ENCODE peak calls at places on chromosomes 11 and 22, in ten cellular contexts. One of them, this sample, is unnamed.

GRCh38 chr11:61609000-61609969 is 28.4 kb upstream of the SYT7 start:
- DNase-seq in stomach: no peak
- DNase-seq in SK-N-SH: no peak
- DNase-seq in transverse colon: peak
- DNase-seq in sigmoid colon: no peak
- DNase-seq in HCT116: no peak
- DNase-seq in prostate gland: peak
- DNase-seq in breast epithelium: no peak
- DNase-seq in suprapubic skin: no peak
- DNase-seq in spleen: no peak
- DNase-seq in this sample: no peak

GRCh38 chr11:12232819-12233601 is 122.6 kb downstream of the MICAL2 start:
- DNase-seq in sigmoid colon: no peak
- DNase-seq in HCT116: peak
- DNase-seq in breast epithelium: no peak
- DNase-seq in transverse colon: no peak
- DNase-seq in SK-N-SH: no peak
- DNase-seq in stomach: no peak
- DNase-seq in suprapubic skin: no peak
- DNase-seq in prostate gland: no peak
- DNase-seq in spleen: no peak
- DNase-seq in this sample: no peak

GRCh38 chr11:473975-474785 is 24.1 kb downstream of the PTDSS2 start:
- DNase-seq in sigmoid colon: no peak
- DNase-seq in stomach: no peak
- DNase-seq in transverse colon: no peak
- DNase-seq in breast epithelium: no peak
- DNase-seq in HCT116: no peak
- DNase-seq in suprapubic skin: no peak
- DNase-seq in SK-N-SH: no peak
- DNase-seq in prostate gland: no peak
- DNase-seq in spleen: no peak
- DNase-seq in this sample: no peak

GRCh38 chr11:45662665-45663485 is 2.5 kb downstream of the CHST1 start:
- DNase-seq in stomach: no peak
- DNase-seq in suprapubic skin: no peak
- DNase-seq in sigmoid colon: peak
- DNase-seq in HCT116: no peak
- DNase-seq in breast epithelium: no peak
- DNase-seq in spleen: peak
- DNase-seq in transverse colon: no peak
- DNase-seq in SK-N-SH: peak
- DNase-seq in prostate gland: no peak
- DNase-seq in this sample: no peak

GRCh38 chr11:12712132-12712531 is 37.9 kb downstream of the TEAD1 start:
- DNase-seq in sigmoid colon: no peak
- DNase-seq in SK-N-SH: no peak
- DNase-seq in breast epithelium: no peak
- DNase-seq in suprapubic skin: no peak
- DNase-seq in transverse colon: no peak
- DNase-seq in prostate gland: no peak
- DNase-seq in HCT116: no peak
- DNase-seq in spleen: no peak
- DNase-seq in stomach: no peak
- DNase-seq in this sample: no peak

GRCh38 chr22:24473278-24473677 is 21.9 kb upstream of the UPB1 start:
- DNase-seq in prostate gland: no peak
- DNase-seq in transverse colon: no peak
- DNase-seq in sigmoid colon: no peak
- DNase-seq in spleen: no peak
- DNase-seq in suprapubic skin: no peak
- DNase-seq in SK-N-SH: no peak
- DNase-seq in HCT116: no peak
- DNase-seq in breast epithelium: no peak
- DNase-seq in stomach: no peak
- DNase-seq in this sample: peak

GRCh38 chr22:48943567-48944432 is 883.9 kb downstream of the BRD1 start:
- DNase-seq in prostate gland: no peak
- DNase-seq in stomach: peak
- DNase-seq in breast epithelium: peak
- DNase-seq in suprapubic skin: peak
- DNase-seq in transverse colon: peak
- DNase-seq in HCT116: no peak
- DNase-seq in sigmoid colon: peak
- DNase-seq in spleen: peak
- DNase-seq in SK-N-SH: peak
- DNase-seq in this sample: no peak

GRCh38 chr11:80103149-80103859 is 662.5 kb upstream of the TENM4 start:
- DNase-seq in prostate gland: no peak
- DNase-seq in sigmoid colon: no peak
- DNase-seq in suprapubic skin: no peak
- DNase-seq in spleen: no peak
- DNase-seq in stomach: no peak
- DNase-seq in transverse colon: no peak
- DNase-seq in SK-N-SH: no peak
- DNase-seq in HCT116: no peak
- DNase-seq in breast epithelium: no peak
- DNase-seq in this sample: no peak

GRCh38 chr11:61826930-61827572 is 1.0 kb upstream of the FADS2 start:
- DNase-seq in HCT116: no peak
- DNase-seq in transverse colon: no peak
- DNase-seq in sigmoid colon: no peak
- DNase-seq in spleen: peak
- DNase-seq in SK-N-SH: peak
- DNase-seq in breast epithelium: no peak
- DNase-seq in stomach: no peak
- DNase-seq in prostate gland: no peak
- DNase-seq in suprapubic skin: no peak
- DNase-seq in this sample: peak

GRCh38 chr11:130881475-130882137 is 34.7 kb downstream of the SNX19 start:
- DNase-seq in suprapubic skin: no peak
- DNase-seq in SK-N-SH: no peak
- DNase-seq in HCT116: no peak
- DNase-seq in stomach: no peak
- DNase-seq in transverse colon: no peak
- DNase-seq in sigmoid colon: no peak
- DNase-seq in prostate gland: no peak
- DNase-seq in spleen: no peak
- DNase-seq in breast epithelium: no peak
- DNase-seq in this sample: no peak

GRCh38 chr22:44515779-44516178 is 17.7 kb upstream of the RTL6 start:
- DNase-seq in SK-N-SH: no peak
- DNase-seq in suprapubic skin: no peak
- DNase-seq in stomach: no peak
- DNase-seq in prostate gland: no peak
- DNase-seq in spleen: no peak
- DNase-seq in sigmoid colon: no peak
- DNase-seq in HCT116: no peak
- DNase-seq in breast epithelium: no peak
- DNase-seq in transverse colon: no peak
- DNase-seq in this sample: no peak

GRCh38 chr11:124823512-124824376 is 23.5 kb upstream of the MSANTD2 start:
- DNase-seq in transverse colon: no peak
- DNase-seq in suprapubic skin: no peak
- DNase-seq in sigmoid colon: no peak
- DNase-seq in HCT116: no peak
- DNase-seq in prostate gland: no peak
- DNase-seq in SK-N-SH: no peak
- DNase-seq in stomach: no peak
- DNase-seq in spleen: no peak
- DNase-seq in breast epithelium: no peak
- DNase-seq in this sample: no peak

GRCh38 chr11:130655308-130655707 is 206.9 kb downstream of the ADAMTS15 start:
- DNase-seq in suprapubic skin: no peak
- DNase-seq in transverse colon: no peak
- DNase-seq in stomach: no peak
- DNase-seq in HCT116: no peak
- DNase-seq in breast epithelium: no peak
- DNase-seq in SK-N-SH: no peak
- DNase-seq in spleen: no peak
- DNase-seq in prostate gland: no peak
- DNase-seq in sigmoid colon: no peak
- DNase-seq in this sample: no peak

GRCh38 chr11:61004841-61005240 is 33.4 kb downstream of the CD6 start:
- DNase-seq in breast epithelium: no peak
- DNase-seq in transverse colon: no peak
- DNase-seq in suprapubic skin: no peak
- DNase-seq in prostate gland: no peak
- DNase-seq in stomach: no peak
- DNase-seq in SK-N-SH: no peak
- DNase-seq in sigmoid colon: no peak
- DNase-seq in HCT116: no peak
- DNase-seq in spleen: no peak
- DNase-seq in this sample: no peak

DNA sequence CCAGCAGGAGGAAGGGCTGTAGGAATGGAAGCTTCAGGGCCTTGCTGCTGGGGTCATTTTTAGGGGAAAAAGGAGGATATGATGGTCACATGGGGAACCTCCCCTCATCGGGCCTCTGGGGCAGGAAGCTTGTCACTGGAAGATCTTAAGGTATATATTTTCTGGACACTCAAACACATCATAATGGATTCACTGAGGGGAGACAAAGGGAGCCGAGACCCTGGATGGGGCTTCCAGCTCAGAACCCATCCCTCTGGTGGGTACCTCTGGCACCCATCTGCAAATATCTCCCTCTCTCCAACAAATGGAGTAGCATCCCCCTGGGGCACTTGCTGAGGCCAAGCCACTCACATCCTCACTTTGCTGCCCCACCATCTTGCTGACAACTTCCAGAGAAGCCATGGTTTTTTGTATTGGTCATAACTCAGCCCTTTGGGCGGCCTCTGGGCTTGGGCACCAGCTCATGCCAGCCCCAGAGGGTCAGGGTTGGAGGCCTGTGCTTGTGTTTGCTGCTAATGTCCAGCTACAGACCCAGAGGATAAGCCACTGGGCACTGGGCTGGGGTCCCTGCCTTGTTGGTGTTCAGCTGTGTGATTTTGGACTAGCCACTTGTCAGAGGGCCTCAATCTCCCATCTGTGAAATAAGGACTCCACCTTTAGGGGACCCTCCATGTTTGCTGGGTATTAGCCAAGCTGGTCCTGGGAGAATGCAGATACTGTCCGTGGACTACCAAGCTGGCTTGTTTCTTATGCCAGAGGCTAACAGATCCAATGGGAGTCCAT is 14.1 kb downstream of the IL10RA start:
- DNase-seq in spleen: peak
- DNase-seq in SK-N-SH: no peak
- DNase-seq in stomach: no peak
- DNase-seq in transverse colon: no peak
- DNase-seq in suprapubic skin: peak
- DNase-seq in HCT116: no peak
- DNase-seq in prostate gland: no peak
- DNase-seq in sigmoid colon: no peak
- DNase-seq in breast epithelium: no peak
- DNase-seq in this sample: no peak
- H3K27ac ChIP-seq in spleen: peak
- H3K27ac ChIP-seq in SK-N-SH: no peak
- H3K27ac ChIP-seq in stomach: peak
- H3K27ac ChIP-seq in transverse colon: peak
- H3K27ac ChIP-seq in suprapubic skin: no peak
- H3K27ac ChIP-seq in HCT116: no peak
- H3K27ac ChIP-seq in prostate gland: no peak
- H3K27ac ChIP-seq in sigmoid colon: no peak
- H3K27ac ChIP-seq in breast epithelium: no peak
- H3K27ac ChIP-seq in this sample: no peak

DNA sequence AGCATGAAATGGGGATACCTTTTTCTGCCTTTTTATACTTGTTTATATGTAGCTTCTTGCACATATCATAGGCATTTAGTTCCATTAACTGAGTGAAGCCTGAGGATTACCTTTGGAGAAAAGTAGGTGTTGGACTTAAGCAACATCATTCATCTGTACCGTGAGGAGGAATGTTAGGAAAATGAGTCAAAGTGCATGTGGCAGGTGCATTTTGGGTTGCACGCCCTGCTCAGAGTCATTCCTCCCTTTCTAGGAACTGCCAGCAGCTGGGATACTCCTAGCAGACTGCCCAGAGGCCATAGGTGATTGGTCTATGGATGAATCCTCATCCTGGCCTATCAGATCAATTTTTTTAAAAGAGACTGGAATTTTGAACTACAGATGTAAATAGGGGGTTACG is 33.3 kb upstream of the BIRC3 start:
- DNase-seq in breast epithelium: no peak
- DNase-seq in stomach: no peak
- DNase-seq in prostate gland: no peak
- DNase-seq in HCT116: no peak
- DNase-seq in spleen: no peak
- DNase-seq in SK-N-SH: no peak
- DNase-seq in transverse colon: no peak
- DNase-seq in suprapubic skin: no peak
- DNase-seq in sigmoid colon: no peak
- DNase-seq in this sample: no peak
- TF ChIP-seq POLR2AphosphoS5 in breast epithelium: no peak
- TF ChIP-seq POLR2AphosphoS5 in stomach: no peak
- TF ChIP-seq POLR2AphosphoS5 in prostate gland: no peak
- TF ChIP-seq POLR2AphosphoS5 in HCT116: no peak
- TF ChIP-seq POLR2AphosphoS5 in spleen: no peak
- TF ChIP-seq POLR2AphosphoS5 in SK-N-SH: no peak
- TF ChIP-seq POLR2AphosphoS5 in transverse colon: no peak
- TF ChIP-seq POLR2AphosphoS5 in suprapubic skin: no peak
- TF ChIP-seq POLR2AphosphoS5 in sigmoid colon: no peak
- TF ChIP-seq POLR2AphosphoS5 in this sample: no peak

GRCh38 chr22:41801147-41801819 is 804 bp downstream of the CCDC134 start:
- DNase-seq in HCT116: no peak
- DNase-seq in prostate gland: no peak
- DNase-seq in stomach: no peak
- DNase-seq in transverse colon: no peak
- DNase-seq in breast epithelium: no peak
- DNase-seq in SK-N-SH: peak
- DNase-seq in sigmoid colon: no peak
- DNase-seq in suprapubic skin: no peak
- DNase-seq in spleen: no peak
- DNase-seq in this sample: no peak
- H3K27ac ChIP-seq in HCT116: peak
- H3K27ac ChIP-seq in prostate gland: peak
- H3K27ac ChIP-seq in stomach: peak
- H3K27ac ChIP-seq in transverse colon: peak
- H3K27ac ChIP-seq in breast epithelium: peak
- H3K27ac ChIP-seq in SK-N-SH: no peak
- H3K27ac ChIP-seq in sigmoid colon: peak
- H3K27ac ChIP-seq in suprapubic skin: peak
- H3K27ac ChIP-seq in spleen: peak
- H3K27ac ChIP-seq in this sample: peak

DNA sequence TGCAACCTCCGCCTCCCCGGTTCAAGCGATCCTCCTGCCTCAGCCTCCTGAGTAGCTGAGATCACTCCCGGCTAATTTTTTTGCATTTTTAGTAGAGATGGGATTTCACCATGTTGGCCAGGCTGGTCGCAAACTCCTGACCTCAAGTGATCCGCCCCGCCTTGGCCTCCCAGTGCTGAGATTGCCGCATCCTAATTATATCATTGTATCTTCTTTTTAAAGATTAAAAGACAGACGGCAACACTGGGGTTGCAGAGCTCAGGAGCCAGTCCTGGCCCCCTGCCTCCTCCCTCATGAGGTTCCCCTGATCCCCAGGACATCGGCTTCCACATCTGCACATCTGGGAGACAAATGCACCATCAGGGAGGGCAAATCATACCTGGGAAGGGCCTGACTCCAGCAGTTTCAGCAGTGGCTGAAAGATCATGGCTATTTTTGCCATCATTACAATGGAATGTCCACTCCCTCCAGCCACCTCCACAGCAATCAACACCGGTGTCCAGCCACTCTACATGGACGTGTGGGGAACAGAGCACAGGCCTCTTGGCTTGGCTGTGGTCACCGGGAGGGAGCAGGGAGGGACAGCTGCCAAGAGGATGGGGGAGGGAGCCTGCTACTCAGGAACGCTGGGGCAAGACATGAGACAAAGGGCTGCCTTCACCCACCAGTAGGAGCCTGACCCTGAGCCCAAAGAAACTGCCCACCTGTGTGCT is 9.2 kb upstream of the CELSR1 start:
- DNase-seq in prostate gland: no peak
- DNase-seq in SK-N-SH: no peak
- DNase-seq in sigmoid colon: no peak
- DNase-seq in HCT116: no peak
- DNase-seq in transverse colon: no peak
- DNase-seq in stomach: peak
- DNase-seq in spleen: peak
- DNase-seq in breast epithelium: no peak
- DNase-seq in suprapubic skin: no peak
- DNase-seq in this sample: no peak
- TF ChIP-seq POLR2AphosphoS5 in prostate gland: no peak
- TF ChIP-seq POLR2AphosphoS5 in SK-N-SH: no peak
- TF ChIP-seq POLR2AphosphoS5 in sigmoid colon: no peak
- TF ChIP-seq POLR2AphosphoS5 in HCT116: no peak
- TF ChIP-seq POLR2AphosphoS5 in transverse colon: no peak
- TF ChIP-seq POLR2AphosphoS5 in stomach: no peak
- TF ChIP-seq POLR2AphosphoS5 in spleen: no peak
- TF ChIP-seq POLR2AphosphoS5 in breast epithelium: no peak
- TF ChIP-seq POLR2AphosphoS5 in suprapubic skin: no peak
- TF ChIP-seq POLR2AphosphoS5 in this sample: no peak